ENCODE peak calls at places on chromosomes 16 and 17, in nine cellular contexts. E is K562, N is SK-N-SH, P is A549, U is HL-60, Z is HCT116, C is Panc1, X is HepG2, L is GM12878. V is an unnamed sample.

GRCh38 chr17:76670020-76670707 is 26.6 kb upstream of the ST6GALNAC1 start:
- DNase-seq in E (no peak), N (no peak), P (no peak), U (peak), Z (no peak), C (no peak), X (no peak), L (no peak), V (no peak)

GRCh38 chr17:80959330-80960036 is 32.2 kb upstream of the CHMP6 start:
- DNase-seq in E (no peak), N (peak), P (no peak), U (no peak), Z (no peak), C (no peak), X (no peak), L (no peak), V (no peak)

GRCh38 chr16:55668337-55669281 is 12.8 kb downstream of the SLC6A2 start:
- DNase-seq in E (no peak), N (no peak), P (no peak), U (no peak), Z (no peak), C (peak), X (peak), L (no peak), V (peak)

GRCh38 chr16:12614662-12615278 is 188.9 kb downstream of the CPPED1 start:
- DNase-seq in E (no peak), N (no peak), P (no peak), U (no peak), Z (no peak), C (no peak), X (no peak), L (no peak), V (no peak)

GRCh38 chr17:55038291-55038690 is 69.7 kb downstream of the STXBP4 start:
- DNase-seq in E (no peak), N (no peak), P (no peak), U (no peak), Z (no peak), C (no peak), X (no peak), L (no peak), V (no peak)

GRCh38 chr17:49231563-49231894 is 942 bp upstream of the PHOSPHO1 start:
- DNase-seq in E (no peak), N (no peak), P (no peak), U (no peak), Z (no peak), C (no peak), X (no peak), L (no peak), V (no peak)

GRCh38 chr17:61219460-61219859 is 180.2 kb upstream of the TBX2 start:
- DNase-seq in E (no peak), N (peak), P (no peak), U (no peak), Z (no peak), C (no peak), X (no peak), L (no peak), V (no peak)

GRCh38 chr17:83071966-83072562 is 7.3 kb upstream of the METRNL start:
- DNase-seq in E (no peak), N (no peak), P (no peak), U (peak), Z (no peak), C (no peak), X (no peak), L (no peak), V (no peak)

GRCh38 chr16:35516551-35516950 is 2057.1 kb downstream of the TP53TG3F start:
- DNase-seq in E (no peak), N (no peak), P (no peak), U (no peak), Z (no peak), C (no peak), X (no peak), L (no peak), V (no peak)

GRCh38 chr17:12928736-12929135 is 89.1 kb downstream of the ELAC2 start:
- DNase-seq in E (no peak), N (no peak), P (no peak), U (no peak), Z (no peak), C (no peak), X (peak), L (no peak), V (peak)

GRCh38 chr16:82603784-82604411 is 22.9 kb upstream of the CDH13 start:
- DNase-seq in E (no peak), N (no peak), P (no peak), U (no peak), Z (peak), C (no peak), X (peak), L (no peak), V (peak)

GRCh38 chr17:22507823-22508222 is 815.5 kb downstream of the KCNJ18 start:
- DNase-seq in E (no peak), N (no peak), P (no peak), U (peak), Z (no peak), C (no peak), X (peak), L (no peak), V (no peak)
- TF ChIP-seq REST in E (no peak), N (no peak), P (no peak), U (no peak), Z (no peak), C (no peak), X (no peak), L (no peak), V (no peak)

DNA sequence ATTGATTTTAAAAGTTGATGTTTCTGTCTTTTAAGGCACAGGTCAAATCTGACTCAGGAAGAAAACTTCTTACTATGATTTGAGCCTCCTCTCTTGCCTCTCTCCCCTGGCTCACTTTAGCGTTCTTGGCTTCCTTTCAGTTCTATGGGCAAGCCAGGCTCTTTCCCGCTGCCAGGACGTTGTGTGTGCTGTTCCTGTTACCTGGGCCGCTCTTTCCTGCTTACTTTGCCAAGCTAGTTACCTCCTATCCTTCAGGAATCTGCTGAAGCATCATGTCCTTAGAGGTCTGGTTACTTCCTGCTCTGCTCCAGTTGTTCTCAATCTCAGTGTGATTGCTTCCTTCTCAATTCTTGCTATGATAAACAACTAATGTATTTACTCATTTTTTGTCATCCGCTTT is 1108.5 kb upstream of the EEF2KMT start:
- DNase-seq in E (no peak), N (no peak), P (no peak), U (no peak), Z (no peak), C (no peak), X (no peak), L (no peak), V (peak)
- TF ChIP-seq REST in E (no peak), N (no peak), P (no peak), U (no peak), Z (no peak), C (no peak), X (no peak), L (no peak), V (no peak)

DNA sequence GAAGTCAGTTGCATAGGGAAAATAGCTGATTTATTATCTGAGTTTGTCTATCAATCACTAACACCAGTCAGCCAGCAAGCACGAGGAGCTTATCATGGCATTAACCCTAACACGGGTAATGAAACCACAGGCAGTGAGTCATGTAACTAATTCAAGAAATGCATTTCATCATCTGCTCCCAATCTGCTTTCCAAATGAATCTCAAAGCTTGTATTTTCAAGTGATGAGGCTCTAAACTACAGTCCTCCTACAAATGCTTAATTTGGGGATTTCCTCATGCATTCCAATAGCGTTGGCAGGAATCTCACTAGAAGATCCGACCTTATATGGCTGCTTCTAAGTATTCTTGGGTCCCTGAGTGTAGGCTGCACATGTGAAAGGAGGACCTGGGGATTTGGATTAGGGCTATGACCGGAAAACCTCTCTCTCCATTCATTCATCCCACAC is 118.4 kb upstream of the HSBP1 start:
- DNase-seq in E (no peak), N (no peak), P (no peak), U (peak), Z (no peak), C (no peak), X (no peak), L (peak), V (peak)
- TF ChIP-seq REST in E (no peak), N (no peak), P (no peak), U (no peak), Z (no peak), C (no peak), X (no peak), L (no peak), V (no peak)

GRCh38 chr16:19991614-19992013 is 82.1 kb downstream of the GPR139 start:
- DNase-seq in E (no peak), N (no peak), P (no peak), U (no peak), Z (no peak), C (no peak), X (peak), L (no peak), V (peak)

GRCh38 chr16:19997734-19998133 is 76.0 kb downstream of the GPR139 start:
- DNase-seq in E (no peak), N (no peak), P (no peak), U (no peak), Z (no peak), C (no peak), X (no peak), L (no peak), V (no peak)

GRCh38 chr16:19997264-19997663 is 76.4 kb downstream of the GPR139 start:
- DNase-seq in E (no peak), N (no peak), P (no peak), U (no peak), Z (no peak), C (no peak), X (no peak), L (no peak), V (no peak)

GRCh38 chr16:19994771-19995170 is 78.9 kb downstream of the GPR139 start:
- DNase-seq in E (no peak), N (no peak), P (no peak), U (no peak), Z (no peak), C (no peak), X (no peak), L (no peak), V (no peak)
- TF ChIP-seq REST in E (no peak), N (no peak), P (no peak), U (no peak), Z (no peak), C (no peak), X (no peak), L (no peak), V (no peak)

GRCh38 chr17:65841116-65841515 is 279.7 kb upstream of the AXIN2 start:
- DNase-seq in E (no peak), N (no peak), P (no peak), U (no peak), Z (no peak), C (no peak), X (no peak), L (no peak), V (no peak)
- TF ChIP-seq REST in E (no peak), N (no peak), P (no peak), U (no peak), Z (no peak), C (no peak), X (no peak), L (no peak), V (no peak)